ENCODE peak calls at places on chromosomes 13 and 19, in nine cellular contexts. Q is pancreas, S is Peyer's patch, L is HCT116, U is caudate nucleus, W is lung, H is upper lobe of right lung, V is esophagus squamous epithelium, N is OCI-LY7. T is an unnamed sample.

GRCh38 chr19:14440049-14440448 is 6.9 kb downstream of the PKN1 start:
- DNase-seq in Q (no peak), H (peak; percentile 91), S (peak; percentile 71), W (peak; percentile 79), U (no peak), N (peak; percentile 88), L (no peak), V (peak; percentile 61), T (peak; percentile 77)

GRCh38 chr19:50520822-50521465 is 7.2 kb upstream of the ASPDH start:
- DNase-seq in H (no peak), L (no peak), Q (no peak), U (no peak), V (no peak), N (no peak), S (no peak), W (no peak), T (no peak)

GRCh38 chr19:47226426-47227346 is 4.3 kb downstream of the BBC3 start:
- DNase-seq in W (peak; percentile 86), S (peak; percentile 84), V (no peak), N (peak; percentile 93), Q (peak; percentile 61), U (no peak), L (peak; percentile 76), H (peak; percentile 92), T (peak; percentile 94)

GRCh38 chr19:8657869-8658268 is 27.4 kb downstream of the NFILZ start:
- DNase-seq in H (no peak), S (no peak), N (no peak), Q (no peak), U (no peak), W (no peak), V (no peak), L (no peak), T (no peak)

GRCh38 chr19:2381151-2381822 is 21.2 kb downstream of the TMPRSS9 start:
- DNase-seq in H (no peak), Q (no peak), V (no peak), N (no peak), L (no peak), U (peak; percentile 84), S (no peak), W (no peak), T (no peak)

GRCh38 chr19:13835791-13836723 is 40.8 kb downstream of the ZSWIM4 start:
- DNase-seq in W (peak; percentile 48), S (peak; percentile 52), N (peak; percentile 55), V (no peak), U (no peak), H (peak; percentile 77), L (no peak), Q (no peak), T (peak; percentile 71)

GRCh38 chr13:27728271-27728670 is 64.0 kb upstream of the GSX1 start:
- DNase-seq in L (no peak), Q (no peak), N (no peak), V (no peak), S (no peak), W (no peak), H (no peak), U (peak; percentile 13), T (no peak)

GRCh38 chr13:77042566-77043177 is 15.7 kb upstream of the FBXL3 start:
- DNase-seq in N (no peak), V (no peak), U (no peak), W (no peak), L (no peak), H (no peak), S (no peak), Q (no peak), T (no peak)

GRCh38 chr19:805161-805561 is 7.9 kb downstream of the PTBP1 start:
- DNase-seq in Q (no peak), S (no peak), U (no peak), L (no peak), H (peak; percentile 51), N (no peak), W (no peak), V (no peak), T (no peak)

GRCh38 chr19:5103061-5103701 is 134.3 kb downstream of the KDM4B start:
- DNase-seq in Q (peak; percentile 94), S (no peak), H (no peak), W (no peak), V (no peak), U (peak; percentile 27), L (no peak), N (no peak), T (peak; percentile 60)

GRCh38 chr19:53467503-53468262 is at the start of gene ZNF813:
- DNase-seq in S (peak; percentile 98), H (peak; percentile 98), Q (peak; percentile 90), U (peak; percentile 91), W (peak; percentile 95), L (no peak), V (peak; percentile 51), N (peak; percentile 88), T (peak; percentile 98)

GRCh38 chr13:101916108-101916757 is 463.8 kb downstream of the ITGBL1 start:
- DNase-seq in H (peak; percentile 64), V (no peak), L (no peak), W (no peak), S (no peak), U (no peak), Q (peak; percentile 11), N (no peak), T (peak; percentile 66)

GRCh38 chr13:80036845-80037504 is 304.0 kb downstream of the SPRY2 start:
- DNase-seq in S (no peak), N (no peak), L (no peak), W (no peak), V (no peak), U (no peak), Q (no peak), H (no peak), T (peak; percentile 21)

GRCh38 chr19:55962186-55962585 is 14.6 kb downstream of the NLRP8 start:
- DNase-seq in U (no peak), S (no peak), Q (no peak), L (no peak), N (no peak), V (no peak), H (no peak), W (no peak), T (no peak)

GRCh38 chr19:34475975-34476594 is 5.5 kb upstream of the WTIP start:
- DNase-seq in S (no peak), V (no peak), L (no peak), U (no peak), W (no peak), H (no peak), N (no peak), Q (no peak), T (no peak)

GRCh38 chr13:100461309-100462035 is 127.1 kb downstream of the GGACT start:
- DNase-seq in S (no peak), U (no peak), V (no peak), L (no peak), W (no peak), H (no peak), Q (no peak), N (no peak), T (no peak)

GRCh38 chr19:16368385-16369305 is 44.0 kb downstream of the KLF2 start:
- DNase-seq in H (no peak), U (no peak), Q (no peak), L (no peak), W (no peak), N (no peak), V (no peak), S (no peak), T (no peak)

DNA sequence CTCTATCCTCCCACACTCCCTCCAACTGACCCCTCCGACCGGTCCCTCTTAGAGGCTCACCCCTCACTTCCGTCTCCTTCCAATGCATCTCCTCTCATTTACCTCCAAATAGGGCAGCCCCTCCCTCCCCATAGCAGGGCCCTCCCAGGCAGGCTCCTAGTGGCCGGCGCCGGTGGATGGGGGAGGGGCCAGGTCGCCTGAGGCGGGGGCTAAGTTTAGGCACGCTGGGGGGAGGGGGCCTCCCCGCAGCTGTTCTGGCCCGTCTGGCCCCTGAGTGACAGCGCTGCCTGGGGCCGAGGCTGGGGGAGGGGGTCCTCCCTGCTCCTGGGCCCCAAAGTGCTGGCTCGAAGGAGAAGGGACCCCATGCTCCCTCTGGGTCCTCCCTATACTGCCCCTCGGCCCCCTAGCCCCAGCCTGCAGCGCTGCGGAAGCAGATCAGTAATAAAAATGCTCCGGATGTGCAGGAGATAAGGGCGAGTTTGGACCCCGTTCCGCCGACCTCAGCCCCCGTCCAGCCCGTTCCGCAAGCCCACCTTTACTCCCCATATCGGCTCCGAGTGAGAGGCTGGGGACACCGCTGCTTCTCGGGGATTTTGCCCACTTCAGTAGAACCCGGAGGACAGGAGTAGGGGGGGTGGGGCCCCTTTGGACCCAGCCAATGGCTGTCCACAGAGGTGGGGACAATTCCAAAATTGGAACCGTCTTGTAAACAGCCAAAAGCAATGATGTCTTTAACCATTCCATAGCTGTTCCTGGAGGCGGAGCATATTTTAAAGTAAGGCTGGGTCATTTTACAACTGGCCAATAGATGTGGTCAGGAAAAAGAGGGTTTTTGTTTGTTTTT is 4.0 kb downstream of the RTN2 start:
- DNase-seq in U (no peak), W (no peak), H (peak; percentile 72), L (peak; percentile 72), Q (no peak), V (no peak), N (peak; percentile 79), S (no peak), T (peak; percentile 74)
- H3K27ac ChIP-seq in U (no peak overlapping the region), W (peak overlapping the region; percentile 55), H (peak overlapping the region; percentile 2), L (peak overlapping the region; percentile 68), Q (no peak overlapping the region), V (peak overlapping the region; percentile 77), N (peak overlapping the region; percentile 57), S (peak overlapping the region; percentile 48), T (peak overlapping the region; percentile 51)

GRCh38 chr19:7236153-7236552 is 58.1 kb downstream of the INSR start:
- DNase-seq in S (no peak), N (no peak), U (no peak), L (no peak), W (no peak), Q (no peak), H (no peak), V (no peak), T (no peak)
- H3K27ac ChIP-seq in S (no peak overlapping the region), N (no peak overlapping the region), U (no peak overlapping the region), L (no peak overlapping the region), W (no peak overlapping the region), Q (no peak overlapping the region), H (no peak overlapping the region), V (no peak overlapping the region), T (no peak overlapping the region)

GRCh38 chr19:38060346-38060745 is 153.3 kb downstream of the SIPA1L3 start:
- DNase-seq in L (no peak), Q (peak; percentile 26), H (no peak), U (no peak), S (no peak), V (no peak), W (no peak), N (no peak), T (no peak)
- H3K27ac ChIP-seq in L (no peak overlapping the region), Q (no peak overlapping the region), H (peak overlapping the region; percentile 71), U (no peak overlapping the region), S (no peak overlapping the region), V (no peak overlapping the region), W (no peak overlapping the region), N (peak overlapping the region; percentile 33), T (no peak overlapping the region)

DNA sequence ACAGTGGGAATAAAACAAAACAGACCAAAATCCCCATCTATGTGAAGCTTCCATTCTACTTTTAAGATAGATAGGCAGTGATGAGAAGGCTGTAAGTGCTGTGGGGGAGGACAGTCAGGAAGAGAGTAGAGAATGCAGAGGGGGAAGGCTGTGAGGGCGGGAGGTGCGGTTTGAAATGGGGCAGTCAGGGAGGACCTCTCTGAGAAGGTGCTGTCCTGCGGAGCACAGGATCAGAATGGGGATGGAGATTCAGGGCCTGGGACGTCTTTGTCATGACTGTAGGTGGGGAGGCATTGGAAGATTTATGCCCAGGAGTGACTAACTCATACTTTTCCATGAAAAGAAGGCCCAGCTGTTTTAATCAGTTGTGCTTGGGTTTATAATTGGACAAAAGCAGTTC is 3.9 kb upstream of the GPR183 start:
- DNase-seq in L (no peak), S (no peak), U (no peak), N (no peak), W (no peak), V (no peak), Q (no peak), H (no peak), T (no peak)
- H3K27ac ChIP-seq in L (no peak overlapping the region), S (no peak overlapping the region), U (no peak overlapping the region), N (no peak overlapping the region), W (no peak overlapping the region), V (peak overlapping the region; percentile 64), Q (no peak overlapping the region), H (no peak overlapping the region), T (no peak overlapping the region)

GRCh38 chr19:33365676-33366075 is 7.8 kb upstream of the CEBPG start:
- DNase-seq in W (no peak), V (no peak), S (peak; percentile 63), H (no peak), L (no peak), Q (no peak), U (no peak), N (no peak), T (no peak)
- H3K27ac ChIP-seq in W (no peak overlapping the region), V (no peak overlapping the region), S (peak overlapping the region; percentile 81), H (no peak overlapping the region), L (no peak overlapping the region), Q (no peak overlapping the region), U (no peak overlapping the region), N (no peak overlapping the region), T (no peak overlapping the region)

T was measured in heart left ventricle.